ENCODE peak calls at places on chromosomes 2 and 18, in six cellular contexts. E, H, C, M, G and P are unnamed samples.

GRCh38 chr18:45012286-45012685 is 331.6 kb downstream of the SETBP1 start:
- DNase-seq in E (no peak), H (no peak), C (no peak), M (no peak), G (no peak), P (no peak)

GRCh38 chr2:215882689-215883088 is 130.7 kb downstream of the MREG start:
- DNase-seq in E (no peak), H (no peak), C (no peak), M (no peak), G (no peak), P (no peak)

GRCh38 chr2:239154971-239155805 is 245.6 kb downstream of the HDAC4 start:
- DNase-seq in E (no peak), H (no peak), C (no peak), M (no peak), G (no peak), P (no peak)

GRCh38 chr2:235740821-235741220 is 247.0 kb downstream of the AGAP1 start:
- DNase-seq in E (no peak), H (peak; percentile 33), C (peak; percentile 22), M (no peak), G (peak; percentile 61), P (no peak)

GRCh38 chr2:99472327-99472960 is 17.4 kb downstream of the REV1 start:
- DNase-seq in E (no peak), H (no peak), C (no peak), M (no peak), G (no peak), P (no peak)

GRCh38 chr2:80351229-80351628 is 46.7 kb upstream of the LRRTM1 start:
- DNase-seq in E (no peak), H (no peak), C (no peak), M (no peak), G (no peak), P (no peak)

GRCh38 chr2:79622508-79622907 is 109.7 kb downstream of the CTNNA2 start:
- DNase-seq in E (no peak), H (no peak), C (no peak), M (no peak), G (no peak), P (no peak)

GRCh38 chr2:3666613-3666975 is 8.6 kb downstream of the ALLC start:
- DNase-seq in E (no peak), H (no peak), C (no peak), M (no peak), G (no peak), P (no peak)

GRCh38 chr2:217356795-217357194 is 496.9 kb upstream of the TNP1 start:
- DNase-seq in E (no peak), H (no peak), C (no peak), M (no peak), G (no peak), P (no peak)

GRCh38 chr2:235936493-235936892 is 231.7 kb downstream of the GBX2 start:
- DNase-seq in E (no peak), H (peak; percentile 25), C (peak; percentile 9), M (no peak), G (no peak), P (no peak)

DNA sequence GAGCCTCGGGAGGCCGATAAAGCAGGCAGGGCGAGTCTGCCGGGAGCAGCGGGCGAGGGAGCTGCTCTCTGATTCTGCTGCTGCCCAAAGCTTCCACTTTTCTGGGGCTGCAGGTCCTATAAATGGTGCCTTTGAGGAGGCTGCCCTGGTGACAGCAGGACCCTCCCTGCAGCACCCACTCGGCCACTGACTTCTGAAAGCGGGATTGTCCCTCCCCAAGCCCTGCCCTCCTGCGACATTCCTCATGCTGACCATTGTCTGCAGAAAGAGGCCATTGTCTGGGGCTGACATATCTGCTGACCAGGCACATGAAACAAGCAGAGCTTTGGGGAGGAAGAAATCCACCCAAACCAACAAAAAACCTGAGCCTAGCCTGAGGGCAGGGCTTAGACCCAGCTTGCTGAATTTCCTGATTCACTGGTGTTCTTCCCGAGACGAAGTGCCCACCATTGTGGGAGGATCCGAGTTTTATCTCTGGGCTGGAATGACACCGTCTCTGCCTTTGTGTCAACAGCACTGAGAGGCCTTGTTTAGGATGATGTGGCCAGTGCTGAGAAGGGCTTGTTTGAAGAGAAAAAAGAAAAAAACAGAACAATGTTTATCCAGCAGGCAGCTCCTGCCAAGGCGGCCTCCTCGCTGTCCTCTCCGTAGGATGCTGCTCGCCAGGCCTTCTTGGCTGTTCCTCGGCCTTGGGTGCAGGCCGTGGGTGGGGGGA is 129.7 kb downstream of the MYCN start:
- DNase-seq in E (no peak), H (peak; percentile 91), C (no peak), M (no peak), G (no peak), P (no peak)
- TF ChIP-seq GABPA in E (no peak), H (no peak), C (no peak), M (no peak), G (no peak), P (no peak)

GRCh38 chr2:227661019-227661726 is 5.4 kb upstream of the SCYGR5 start:
- DNase-seq in E (peak; percentile 27), H (no peak), C (no peak), M (no peak), G (no peak), P (no peak)

GRCh38 chr2:227653419-227653818 is 13.2 kb upstream of the SCYGR5 start:
- DNase-seq in E (no peak), H (peak; percentile 84), C (no peak), M (no peak), G (no peak), P (no peak)

GRCh38 chr2:227657204-227657845 is 9.3 kb upstream of the SCYGR5 start:
- DNase-seq in E (no peak), H (no peak), C (no peak), M (no peak), G (no peak), P (no peak)

GRCh38 chr2:227655454-227655853 is 11.2 kb upstream of the SCYGR5 start:
- DNase-seq in E (no peak), H (peak; percentile 87), C (peak; percentile 5), M (no peak), G (no peak), P (peak; percentile 30)
- TF ChIP-seq GABPA in E (no peak), H (no peak), C (no peak), M (no peak), G (no peak), P (no peak)

DNA sequence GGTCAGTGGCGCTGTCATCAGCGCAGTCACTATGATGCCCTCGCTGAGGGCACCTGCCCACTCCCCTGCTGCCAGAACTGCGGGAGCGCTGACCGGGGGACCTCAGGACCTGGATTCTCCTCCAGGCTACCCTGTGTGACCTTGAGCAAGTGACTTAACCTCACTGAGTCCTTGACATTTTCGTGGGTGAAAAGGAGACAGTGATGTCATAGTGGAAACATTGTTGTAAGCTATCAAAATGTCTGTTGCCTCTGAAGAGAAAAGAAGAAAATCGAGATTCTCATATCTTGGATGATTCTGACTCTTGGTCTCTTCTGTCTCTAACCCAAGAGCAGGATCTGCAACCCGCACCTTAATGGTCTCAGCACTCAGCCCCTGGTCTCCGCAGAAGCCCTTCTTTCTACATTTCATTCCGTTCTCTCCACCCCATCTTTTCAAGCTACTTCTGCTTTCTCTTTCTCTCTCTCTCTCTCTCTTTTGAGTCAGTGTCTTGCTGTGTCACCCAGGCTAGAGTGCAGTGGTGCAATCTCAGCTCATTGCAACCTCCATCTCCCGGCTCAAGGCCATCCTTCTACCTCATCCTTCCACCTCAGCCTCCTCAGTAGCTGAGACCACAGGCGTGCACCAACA is 987 bp upstream of the TUBA4A start:
- DNase-seq in E (no peak), H (no peak), C (no peak), M (no peak), G (no peak), P (peak; percentile 80)
- TF ChIP-seq GABPA in E (no peak), H (no peak), C (no peak), M (no peak), G (no peak), P (no peak)

GRCh38 chr2:210623506-210623905 is 67.1 kb downstream of the CPS1 start:
- DNase-seq in E (no peak), H (no peak), C (no peak), M (no peak), G (no peak), P (no peak)

GRCh38 chr2:210630904-210631560 is 74.6 kb downstream of the CPS1 start:
- DNase-seq in E (no peak), H (no peak), C (no peak), M (no peak), G (no peak), P (no peak)

DNA sequence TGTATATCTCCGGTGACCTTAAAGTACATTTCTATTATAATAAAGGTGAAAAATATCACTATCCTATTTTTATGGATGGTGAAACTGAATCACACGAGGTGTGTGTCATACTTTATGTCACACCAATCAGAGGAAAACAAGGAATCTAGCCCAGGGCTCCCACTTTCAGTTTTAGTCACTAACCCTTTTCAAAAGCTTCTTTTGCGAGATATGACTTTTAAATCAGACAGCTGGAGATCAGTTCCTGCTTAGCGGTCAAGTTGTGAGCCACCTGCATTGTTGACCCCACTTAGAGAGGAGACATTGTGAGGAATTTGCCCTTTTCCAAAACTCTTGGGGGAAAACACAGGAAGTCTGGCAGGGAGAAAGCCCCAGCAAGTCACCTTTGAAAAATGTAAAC is 70.5 kb downstream of the CPS1 start:
- DNase-seq in E (no peak), H (peak; percentile 3), C (no peak), M (no peak), G (no peak), P (no peak)
- TF ChIP-seq GABPA in E (no peak), H (no peak), C (no peak), M (no peak), G (no peak), P (no peak)

GRCh38 chr2:28250006-28250405 is 142.7 kb upstream of the FOSL2 start:
- DNase-seq in E (peak; percentile 43), H (no peak), C (no peak), M (no peak), G (no peak), P (no peak)
- TF ChIP-seq GABPA in E (no peak), H (no peak), C (no peak), M (no peak), G (no peak), P (no peak)

DNA sequence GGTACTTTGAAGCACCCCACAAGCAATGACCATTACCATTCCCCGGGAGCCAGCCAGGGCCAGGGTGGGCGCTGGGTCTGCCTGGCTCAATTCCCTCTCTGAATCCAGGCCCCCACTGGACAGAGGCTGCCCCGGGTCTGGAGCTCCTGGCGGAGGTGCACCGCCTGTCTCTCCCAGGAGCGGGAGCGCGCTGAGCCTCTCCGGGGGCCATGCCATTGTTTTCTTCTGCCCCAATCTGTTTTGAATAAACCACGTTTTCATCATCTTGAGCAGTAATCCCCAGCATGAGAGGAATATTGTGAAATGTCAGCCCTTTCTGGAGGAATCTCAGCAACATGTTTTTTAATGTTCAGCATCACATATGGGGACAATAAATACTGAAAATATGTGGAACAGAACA is 88.6 kb downstream of the INHBB start:
- DNase-seq in E (no peak), H (no peak), C (no peak), M (no peak), G (no peak), P (no peak)
- TF ChIP-seq GABPA in E (no peak), H (no peak), C (no peak), M (no peak), G (no peak), P (no peak)

GRCh38 chr2:189544638-189545037 is 35.9 kb downstream of the SLC40A1 start:
- DNase-seq in E (no peak), H (no peak), C (no peak), M (no peak), G (no peak), P (no peak)
- TF ChIP-seq GABPA in E (no peak), H (no peak), C (no peak), M (no peak), G (no peak), P (no peak)

GRCh38 chr2:144071461-144071860 is 448.5 kb downstream of the ZEB2 start:
- DNase-seq in E (no peak), H (peak; percentile 7), C (no peak), M (no peak), G (no peak), P (no peak)
- TF ChIP-seq GABPA in E (no peak), H (no peak), C (no peak), M (no peak), G (no peak), P (no peak)

GRCh38 chr2:102358496-102358895 is 2.9 kb downstream of the IL18R1 start:
- DNase-seq in E (no peak), H (no peak), C (no peak), M (no peak), G (no peak), P (no peak)
- TF ChIP-seq GABPA in E (no peak), H (no peak), C (no peak), M (no peak), G (no peak), P (no peak)